ENCODE peak calls at places on chromosomes 2 and 18, in ten cellular contexts. O, E, Y, J, U, D, G, Q, C and K are unnamed samples.

GRCh38 chr18:78913830-78914585 is 65.6 kb upstream of the SALL3 start:
- DNase-seq in O (no peak), E (no peak), Y (no peak), J (no peak), U (no peak), D (no peak), G (no peak), Q (no peak), C (no peak), K (no peak)

GRCh38 chr2:71064754-71065621 is 3.5 kb upstream of the NAGK start:
- DNase-seq in O (no peak), E (no peak), Y (peak; percentile 63), J (no peak), U (peak; percentile 41), D (no peak), G (peak; percentile 38), Q (no peak), C (no peak), K (peak; percentile 38)

GRCh38 chr2:61210332-61210981 is 48.5 kb downstream of the C2orf74 start:
- DNase-seq in O (no peak), E (no peak), Y (peak; percentile 97), J (no peak), U (no peak), D (no peak), G (no peak), Q (no peak), C (peak; percentile 61), K (no peak)

GRCh38 chr2:26913599-26914285 is 56.7 kb upstream of the MAPRE3 start:
- DNase-seq in O (no peak), E (no peak), Y (no peak), J (no peak), U (peak; percentile 63), D (no peak), G (no peak), Q (no peak), C (no peak), K (no peak)

GRCh38 chr2:159637988-159638501 is 21.7 kb upstream of the BAZ2B start:
- DNase-seq in O (no peak), E (no peak), Y (peak; percentile 100), J (no peak), U (no peak), D (no peak), G (no peak), Q (no peak), C (peak; percentile 87), K (no peak)

GRCh38 chr18:8685141-8685913 is 20.0 kb upstream of the MTCL1 start:
- DNase-seq in O (no peak), E (no peak), Y (peak; percentile 91), J (no peak), U (no peak), D (no peak), G (no peak), Q (no peak), C (no peak), K (no peak)

GRCh38 chr2:159573294-159573693 is 43.1 kb downstream of the BAZ2B start:
- DNase-seq in O (no peak), E (no peak), Y (no peak), J (no peak), U (no peak), D (no peak), G (no peak), Q (no peak), C (no peak), K (no peak)

GRCh38 chr2:239819091-239819973 is 205.8 kb downstream of the NDUFA10 start:
- DNase-seq in O (no peak), E (peak; percentile 26), Y (no peak), J (no peak), U (no peak), D (no peak), G (no peak), Q (no peak), C (no peak), K (no peak)

GRCh38 chr18:7784171-7784570 is 217.1 kb downstream of the PTPRM start:
- DNase-seq in O (no peak), E (no peak), Y (peak; percentile 13), J (no peak), U (no peak), D (no peak), G (no peak), Q (no peak), C (no peak), K (no peak)

GRCh38 chr2:219125225-219125885 is 35.3 kb downstream of the NHEJ1 start:
- DNase-seq in O (peak; percentile 22), E (peak; percentile 65), Y (peak; percentile 64), J (peak; percentile 31), U (no peak), D (no peak), G (no peak), Q (peak; percentile 40), C (peak; percentile 57), K (no peak)

GRCh38 chr2:203280428-203281064 is 41.7 kb downstream of the CYP20A1 start:
- DNase-seq in O (no peak), E (no peak), Y (no peak), J (no peak), U (no peak), D (no peak), G (no peak), Q (no peak), C (no peak), K (no peak)

GRCh38 chr18:59945544-59945943 is 45.7 kb downstream of the PMAIP1 start:
- DNase-seq in O (no peak), E (no peak), Y (no peak), J (no peak), U (no peak), D (no peak), G (no peak), Q (no peak), C (no peak), K (no peak)

GRCh38 chr2:235291464-235291863 is 202.4 kb upstream of the AGAP1 start:
- DNase-seq in O (no peak), E (no peak), Y (no peak), J (no peak), U (no peak), D (no peak), G (no peak), Q (no peak), C (peak; percentile 26), K (no peak)

GRCh38 chr2:162022290-162022945 is 51.6 kb downstream of the DPP4 start:
- DNase-seq in O (no peak), E (no peak), Y (peak; percentile 44), J (no peak), U (no peak), D (no peak), G (no peak), Q (no peak), C (no peak), K (no peak)

GRCh38 chr2:5946210-5947118 is 254.3 kb downstream of the SOX11 start:
- DNase-seq in O (no peak), E (peak; percentile 16), Y (no peak), J (no peak), U (no peak), D (no peak), G (no peak), Q (no peak), C (no peak), K (no peak)

GRCh38 chr2:31578316-31578715 is 2.4 kb downstream of the SRD5A2 start:
- DNase-seq in O (no peak), E (no peak), Y (peak; percentile 23), J (no peak), U (no peak), D (no peak), G (no peak), Q (no peak), C (no peak), K (no peak)

GRCh38 chr2:160075171-160075570 is 12.8 kb upstream of the PLA2R1 start:
- DNase-seq in O (no peak), E (no peak), Y (peak; percentile 73), J (no peak), U (no peak), D (no peak), G (no peak), Q (peak; percentile 62), C (peak; percentile 13), K (no peak)

GRCh38 chr2:197264332-197264731 is 46.2 kb downstream of the ANKRD44 start:
- DNase-seq in O (no peak), E (no peak), Y (no peak), J (no peak), U (no peak), D (no peak), G (no peak), Q (no peak), C (no peak), K (no peak)

GRCh38 chr2:190359896-190360376 is 16.5 kb downstream of the INPP1 start:
- DNase-seq in O (peak; percentile 55), E (no peak), Y (no peak), J (peak; percentile 67), U (peak; percentile 87), D (peak; percentile 8), G (peak; percentile 37), Q (peak; percentile 68), C (no peak), K (peak; percentile 35)

GRCh38 chr18:53909668-53910067 is 314.8 kb downstream of the MBD2 start:
- DNase-seq in O (no peak), E (no peak), Y (peak; percentile 29), J (no peak), U (no peak), D (no peak), G (peak; percentile 47), Q (no peak), C (peak; percentile 27), K (no peak)

GRCh38 chr18:63365909-63366269 is 1.1 kb downstream of the KDSR start:
- DNase-seq in O (no peak), E (no peak), Y (no peak), J (no peak), U (no peak), D (no peak), G (peak; percentile 37), Q (no peak), C (no peak), K (peak; percentile 26)

GRCh38 chr2:233303252-233303651 is 4.4 kb upstream of the SAG start:
- DNase-seq in O (no peak), E (no peak), Y (no peak), J (no peak), U (no peak), D (no peak), G (no peak), Q (no peak), C (no peak), K (no peak)

GRCh38 chr18:9574473-9575115 is 39.8 kb downstream of the PPP4R1 start:
- DNase-seq in O (no peak), E (no peak), Y (no peak), J (no peak), U (no peak), D (no peak), G (no peak), Q (no peak), C (no peak), K (no peak)

GRCh38 chr2:102141915-102142828 is at the start of gene IL1R1:
- DNase-seq in O (peak; percentile 85), E (peak; percentile 82), Y (peak; percentile 55), J (peak; percentile 86), U (no peak), D (no peak), G (peak; percentile 67), Q (peak; percentile 90), C (peak; percentile 59), K (peak; percentile 36)

GRCh38 chr2:42113427-42113826 is 55.7 kb upstream of the EML4 start:
- DNase-seq in O (no peak), E (no peak), Y (no peak), J (no peak), U (no peak), D (no peak), G (no peak), Q (no peak), C (no peak), K (no peak)

GRCh38 chr2:26805241-26805676 is 19.4 kb downstream of the CENPA start:
- DNase-seq in O (no peak), E (no peak), Y (peak; percentile 99), J (no peak), U (no peak), D (no peak), G (no peak), Q (no peak), C (peak; percentile 51), K (no peak)

GRCh38 chr18:25650201-25650941 is 298.4 kb upstream of the ZNF521 start:
- DNase-seq in O (no peak), E (no peak), Y (no peak), J (no peak), U (no peak), D (no peak), G (no peak), Q (no peak), C (no peak), K (no peak)

GRCh38 chr18:48084858-48085257 is 154.4 kb upstream of the SMAD2 start:
- DNase-seq in O (no peak), E (no peak), Y (no peak), J (no peak), U (no peak), D (no peak), G (no peak), Q (no peak), C (no peak), K (no peak)